ENCODE peak calls at places on chromosomes 16 and 17, in five cellular contexts. K is A549, G is IMR-90, Z is SK-N-SH, J is GM12878. C is an unnamed sample.

GRCh38 chr16:82859638-82860037 is 232.9 kb downstream of the CDH13 start:
- DNase-seq in Z (no peak), J (no peak), K (no peak), G (no peak), C (no peak)

GRCh38 chr17:34369571-34369970 is 6.5 kb upstream of the CCL1 start:
- DNase-seq in Z (no peak), J (no peak), G (no peak), K (no peak), C (no peak)

GRCh38 chr17:7750321-7750821 is 32.8 kb downstream of the DNAH2 start:
- DNase-seq in G (peak), K (no peak), Z (no peak), J (no peak), C (no peak)

GRCh38 chr17:17419621-17420020 is 57.2 kb upstream of the MED9 start:
- DNase-seq in Z (no peak), K (no peak), J (no peak), G (no peak), C (no peak)

GRCh38 chr17:28174352-28175046 is 132.0 kb downstream of the NLK start:
- DNase-seq in K (no peak), J (peak), Z (no peak), G (no peak), C (no peak)

GRCh38 chr17:2062571-2063183 is 7.8 kb downstream of the HIC1 start:
- DNase-seq in Z (no peak), J (no peak), G (peak), K (no peak), C (no peak)

GRCh38 chr16:75254359-75254837 is 3.0 kb upstream of the BCAR1 start:
- DNase-seq in Z (peak), J (no peak), K (peak), G (peak), C (no peak)

GRCh38 chr16:79067600-79067999 is 532.9 kb downstream of the MAF start:
- DNase-seq in G (no peak), J (no peak), K (no peak), Z (no peak), C (no peak)

GRCh38 chr16:15034266-15035162 is 21.4 kb downstream of the NTAN1 start:
- DNase-seq in Z (no peak), G (no peak), J (no peak), K (no peak), C (no peak)

DNA sequence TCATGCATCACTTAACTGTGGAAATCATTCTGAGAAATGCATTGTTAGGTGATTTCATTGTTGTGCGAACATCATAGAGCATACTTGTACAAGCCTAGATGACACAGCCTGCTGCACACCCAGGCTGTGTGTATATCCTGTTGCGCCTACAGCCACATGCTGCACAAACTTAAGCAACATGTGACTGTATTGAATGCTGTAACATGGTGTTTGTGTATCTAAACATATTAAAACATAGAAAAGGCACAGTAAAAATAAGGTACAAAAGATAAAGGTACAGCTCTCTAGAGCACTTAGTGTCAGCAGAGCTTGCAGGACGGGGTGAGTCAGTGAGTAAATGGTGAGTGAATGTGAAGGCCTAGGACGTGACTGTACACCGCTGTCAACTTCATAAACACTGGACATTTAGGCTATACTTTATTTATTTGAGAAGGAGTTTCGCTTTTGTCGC is 11.9 kb downstream of the FOXK2 start:
- DNase-seq in Z (no peak), G (peak), J (no peak), K (no peak), C (no peak)
- TF ChIP-seq SMC3 in Z (no peak), G (no peak), J (no peak), K (no peak), C (no peak)

DNA sequence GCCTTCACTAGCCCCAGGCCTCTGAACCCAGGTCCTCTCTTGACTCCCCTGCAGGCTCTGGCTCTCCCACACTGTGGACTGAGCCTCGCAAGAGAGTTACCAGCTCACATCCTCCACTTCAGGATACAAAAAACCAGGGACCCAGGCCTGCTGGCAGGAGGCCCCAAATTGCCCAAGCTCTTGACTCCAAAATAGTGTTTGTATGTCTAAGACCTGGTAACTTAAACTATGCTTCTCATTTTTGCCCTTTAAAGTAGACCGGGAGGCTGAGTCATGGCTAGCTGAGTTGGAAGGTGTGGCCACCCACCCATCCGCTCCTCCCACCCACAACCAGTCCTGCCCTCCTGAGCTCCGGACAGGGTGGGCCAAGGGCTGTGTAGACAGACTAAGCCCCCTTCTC is 250.0 kb downstream of the SOX9 start:
- DNase-seq in K (peak), Z (no peak), G (peak), J (no peak), C (peak)
- TF ChIP-seq SMC3 in K (no peak), Z (no peak), G (peak), J (no peak), C (no peak)

DNA sequence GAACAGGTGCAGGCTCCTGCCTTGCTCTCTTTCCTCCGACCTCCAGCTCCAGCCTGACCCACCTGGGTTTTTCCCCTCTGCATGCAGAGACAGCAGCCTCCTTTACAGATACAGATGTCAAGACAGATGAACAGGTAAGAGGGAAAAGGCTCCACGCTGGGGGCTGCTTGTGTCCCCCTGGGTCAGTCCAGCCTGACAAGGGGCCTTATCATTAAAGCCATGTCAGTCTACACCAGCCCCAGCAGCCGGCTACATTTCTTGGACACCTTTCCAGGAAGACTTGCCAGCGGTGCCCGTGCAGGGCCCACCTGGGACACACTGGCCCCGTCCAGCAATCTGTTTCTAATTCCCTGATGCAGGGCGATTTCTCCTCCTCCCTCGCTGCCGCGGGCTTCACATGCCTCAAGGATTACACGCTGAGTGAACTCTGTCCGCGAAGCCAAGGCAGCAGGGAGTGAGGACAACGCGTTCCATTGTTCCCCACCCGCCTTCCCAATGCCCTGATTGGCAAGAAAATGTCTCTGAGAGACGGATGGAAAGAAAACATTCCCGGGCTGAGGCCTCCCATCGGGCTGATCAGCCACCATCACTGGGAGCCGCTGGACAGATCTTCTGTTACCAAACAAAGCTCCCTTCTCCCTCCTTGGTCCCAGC is 184.7 kb downstream of the C16orf95 start:
- DNase-seq in J (no peak), K (no peak), G (peak), Z (no peak), C (no peak)
- TF ChIP-seq SMC3 in J (no peak), K (no peak), G (no peak), Z (no peak), C (no peak)

GRCh38 chr16:50602531-50603205 is 54.5 kb downstream of the NKD1 start:
- DNase-seq in Z (no peak), G (no peak), J (no peak), K (no peak), C (no peak)

GRCh38 chr16:50605733-50606430 is 57.7 kb downstream of the NKD1 start:
- DNase-seq in Z (no peak), J (no peak), G (no peak), K (no peak), C (no peak)

GRCh38 chr16:50603206-50604064 is 55.2 kb downstream of the NKD1 start:
- DNase-seq in G (no peak), Z (no peak), J (no peak), K (no peak), C (no peak)

GRCh38 chr16:50604610-50605009 is 56.4 kb downstream of the NKD1 start:
- DNase-seq in G (no peak), K (no peak), Z (no peak), J (no peak), C (no peak)

GRCh38 chr16:50604065-50604418 is 55.8 kb downstream of the NKD1 start:
- DNase-seq in J (no peak), G (no peak), Z (no peak), K (no peak), C (no peak)
- TF ChIP-seq SMC3 in J (no peak), G (no peak), Z (no peak), K (no peak), C (no peak)

DNA sequence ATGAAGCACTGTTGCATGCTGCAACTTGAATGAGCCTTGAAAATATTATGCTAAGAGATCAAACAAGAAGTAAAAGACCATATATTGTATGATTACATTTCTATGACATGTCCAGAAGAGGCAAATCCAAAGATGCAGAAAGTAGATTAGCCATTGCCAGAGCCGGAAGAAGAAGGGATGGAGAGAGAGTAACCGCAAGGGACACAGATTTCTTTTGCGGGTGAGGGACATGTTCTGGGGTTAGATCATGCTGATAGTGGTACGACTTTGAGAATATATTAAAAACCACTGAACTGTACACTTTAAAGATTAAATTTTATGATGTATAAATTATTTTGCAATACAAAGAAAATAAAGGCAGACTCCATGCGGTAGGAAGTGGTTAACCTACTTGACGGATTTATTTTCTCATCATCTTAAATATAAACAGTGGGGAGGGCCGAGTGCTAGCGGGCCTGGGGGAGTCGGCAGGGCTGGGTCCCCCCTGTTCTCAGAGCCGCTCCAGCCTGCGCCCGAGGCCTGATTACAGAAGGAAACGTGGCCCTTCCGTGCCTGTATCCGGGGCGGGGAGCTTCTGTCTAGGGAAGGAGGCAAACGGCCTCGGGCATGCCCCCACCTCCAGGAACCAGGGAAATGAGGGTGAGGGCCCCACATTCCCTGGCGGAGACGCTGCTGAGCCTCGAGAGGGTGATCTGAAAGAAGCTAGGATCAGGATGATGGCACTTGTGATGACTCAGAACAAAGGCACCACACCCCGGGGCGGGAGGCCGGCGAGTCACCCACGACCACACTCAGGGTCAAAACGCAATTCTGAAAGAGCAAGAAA is 48.0 kb downstream of the SHCBP1 start:
- DNase-seq in J (no peak), K (peak), Z (no peak), G (peak), C (peak)
- TF ChIP-seq SMC3 in J (no peak), K (no peak), Z (no peak), G (no peak), C (no peak)

GRCh38 chr16:68272501-68273209 is 8.3 kb downstream of the SLC7A6 start:
- DNase-seq in K (no peak), G (no peak), J (no peak), Z (no peak), C (no peak)
- TF ChIP-seq SMC3 in K (no peak), G (no peak), J (no peak), Z (no peak), C (no peak)

DNA sequence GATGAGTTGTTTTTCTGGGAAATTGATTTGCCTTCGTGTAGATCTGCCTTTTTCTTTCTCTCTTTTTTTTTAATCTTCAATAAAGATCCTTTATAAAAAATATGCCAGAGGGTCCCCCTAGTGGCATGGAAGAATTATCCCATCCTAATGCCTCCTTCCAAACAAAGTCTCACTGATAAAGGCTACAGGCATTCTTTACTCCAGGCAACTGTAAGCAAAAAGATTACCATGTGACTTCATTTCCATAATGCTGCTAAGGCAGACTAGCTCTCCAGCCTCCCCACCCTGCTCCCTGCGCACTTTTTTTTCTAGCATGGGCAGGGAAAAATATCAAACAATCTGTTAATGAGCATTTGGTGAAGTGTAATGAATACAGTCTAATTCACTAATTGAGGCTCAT is 220.2 kb upstream of the CDH8 start:
- DNase-seq in J (no peak), K (no peak), G (no peak), Z (peak), C (no peak)
- TF ChIP-seq SMC3 in J (no peak), K (no peak), G (no peak), Z (no peak), C (no peak)

GRCh38 chr16:27211026-27211425 is 7.7 kb downstream of the KDM8 start:
- DNase-seq in G (no peak), J (no peak), K (no peak), Z (no peak), C (no peak)

GRCh38 chr16:27215660-27216059 is 12.3 kb downstream of the KDM8 start:
- DNase-seq in K (no peak), J (no peak), G (no peak), Z (no peak), C (no peak)

GRCh38 chr16:27217256-27217655 is 13.9 kb downstream of the KDM8 start:
- DNase-seq in K (peak), G (peak), Z (peak), J (no peak), C (peak)

GRCh38 chr16:27216297-27216885 is 13.1 kb downstream of the KDM8 start:
- DNase-seq in G (no peak), K (no peak), Z (no peak), J (no peak), C (no peak)

GRCh38 chr16:27214084-27214961 is 11.0 kb downstream of the KDM8 start:
- DNase-seq in Z (no peak), K (no peak), J (no peak), G (no peak), C (no peak)
- TF ChIP-seq SMC3 in Z (no peak), K (no peak), J (no peak), G (no peak), C (no peak)

C was measured in K562.